ENCODE peak calls at places on chromosome 19, in six cellular contexts. One of them, this sample, is unnamed.

GRCh38 chr19:6945733-6946132 is 58.4 kb downstream of the ADGRE1 start:
- DNase-seq in IMR-90: no peak
- DNase-seq in A549: no peak
- DNase-seq in SK-N-SH: no peak
- DNase-seq in K562: no peak
- DNase-seq in HepG2: no peak
- DNase-seq in this sample: no peak

GRCh38 chr19:11152318-11153062 is 3.1 kb downstream of the SPC24 start:
- DNase-seq in IMR-90: peak; percentile 78
- DNase-seq in A549: peak; percentile 63
- DNase-seq in SK-N-SH: no peak
- DNase-seq in K562: no peak
- DNase-seq in HepG2: no peak
- DNase-seq in this sample: no peak

GRCh38 chr19:7500811-7501450 is 12.1 kb upstream of the PEX11G start:
- DNase-seq in IMR-90: peak; percentile 46
- DNase-seq in A549: peak; percentile 89
- DNase-seq in SK-N-SH: peak; percentile 93
- DNase-seq in K562: peak; percentile 75
- DNase-seq in HepG2: peak; percentile 35
- DNase-seq in this sample: no peak

GRCh38 chr19:41426116-41426841 is 895 bp downstream of the B3GNT8 start:
- DNase-seq in IMR-90: no peak
- DNase-seq in A549: no peak
- DNase-seq in SK-N-SH: no peak
- DNase-seq in K562: no peak
- DNase-seq in HepG2: no peak
- DNase-seq in this sample: no peak

GRCh38 chr19:1830568-1830967 is 17.7 kb downstream of the REXO1 start:
- DNase-seq in IMR-90: no peak
- DNase-seq in A549: no peak
- DNase-seq in SK-N-SH: no peak
- DNase-seq in K562: no peak
- DNase-seq in HepG2: no peak
- DNase-seq in this sample: no peak

GRCh38 chr19:10600149-10600548 is 13.0 kb upstream of the AP1M2 start:
- DNase-seq in IMR-90: no peak
- DNase-seq in A549: no peak
- DNase-seq in SK-N-SH: no peak
- DNase-seq in K562: no peak
- DNase-seq in HepG2: no peak
- DNase-seq in this sample: no peak

GRCh38 chr19:13859361-13859880 is 17.5 kb upstream of the NANOS3 start:
- DNase-seq in IMR-90: peak; percentile 58
- DNase-seq in A549: peak; percentile 76
- DNase-seq in SK-N-SH: peak; percentile 38
- DNase-seq in K562: peak; percentile 46
- DNase-seq in HepG2: no peak
- DNase-seq in this sample: no peak

GRCh38 chr19:41697198-41697855 is 9.3 kb upstream of the CEACAM7 start:
- DNase-seq in IMR-90: no peak
- DNase-seq in A549: no peak
- DNase-seq in SK-N-SH: no peak
- DNase-seq in K562: no peak
- DNase-seq in HepG2: no peak
- DNase-seq in this sample: no peak

GRCh38 chr19:56252699-56253422 is 19.7 kb upstream of the EDDM13 start:
- DNase-seq in IMR-90: peak; percentile 65
- DNase-seq in A549: peak; percentile 87
- DNase-seq in SK-N-SH: peak; percentile 74
- DNase-seq in K562: peak; percentile 81
- DNase-seq in HepG2: peak; percentile 35
- DNase-seq in this sample: no peak

GRCh38 chr19:33309826-33310225 is 7.5 kb upstream of the CEBPA start:
- DNase-seq in IMR-90: no peak
- DNase-seq in A549: no peak
- DNase-seq in SK-N-SH: no peak
- DNase-seq in K562: no peak
- DNase-seq in HepG2: no peak
- DNase-seq in this sample: no peak

GRCh38 chr19:14979136-14979497 is 547 bp downstream of the SLC1A6 start:
- DNase-seq in IMR-90: no peak
- DNase-seq in A549: no peak
- DNase-seq in SK-N-SH: no peak
- DNase-seq in K562: no peak
- DNase-seq in HepG2: no peak
- DNase-seq in this sample: no peak

GRCh38 chr19:10808937-10809655 is 26.9 kb downstream of the TMED1 start:
- DNase-seq in IMR-90: peak; percentile 21
- DNase-seq in A549: peak; percentile 39
- DNase-seq in SK-N-SH: no peak
- DNase-seq in K562: peak; percentile 43
- DNase-seq in HepG2: no peak
- DNase-seq in this sample: no peak

GRCh38 chr19:49442354-49442753 is 1.0 kb upstream of the SLC17A7 start:
- DNase-seq in IMR-90: no peak
- DNase-seq in A549: peak; percentile 56
- DNase-seq in SK-N-SH: no peak
- DNase-seq in K562: no peak
- DNase-seq in HepG2: no peak
- DNase-seq in this sample: no peak

GRCh38 chr19:40703029-40703755 is 12.7 kb upstream of the NUMBL start:
- DNase-seq in IMR-90: no peak
- DNase-seq in A549: no peak
- DNase-seq in SK-N-SH: no peak
- DNase-seq in K562: no peak
- DNase-seq in HepG2: no peak
- DNase-seq in this sample: no peak

GRCh38 chr19:2775556-2776430 is 7.3 kb downstream of the SGTA start:
- DNase-seq in IMR-90: peak; percentile 35
- DNase-seq in A549: no peak
- DNase-seq in SK-N-SH: no peak
- DNase-seq in K562: peak; percentile 57
- DNase-seq in HepG2: peak; percentile 88
- DNase-seq in this sample: no peak

GRCh38 chr19:40560092-40560507 is 16.6 kb upstream of the SHKBP1 start:
- DNase-seq in IMR-90: no peak
- DNase-seq in A549: no peak
- DNase-seq in SK-N-SH: no peak
- DNase-seq in K562: no peak
- DNase-seq in HepG2: no peak
- DNase-seq in this sample: no peak

DNA sequence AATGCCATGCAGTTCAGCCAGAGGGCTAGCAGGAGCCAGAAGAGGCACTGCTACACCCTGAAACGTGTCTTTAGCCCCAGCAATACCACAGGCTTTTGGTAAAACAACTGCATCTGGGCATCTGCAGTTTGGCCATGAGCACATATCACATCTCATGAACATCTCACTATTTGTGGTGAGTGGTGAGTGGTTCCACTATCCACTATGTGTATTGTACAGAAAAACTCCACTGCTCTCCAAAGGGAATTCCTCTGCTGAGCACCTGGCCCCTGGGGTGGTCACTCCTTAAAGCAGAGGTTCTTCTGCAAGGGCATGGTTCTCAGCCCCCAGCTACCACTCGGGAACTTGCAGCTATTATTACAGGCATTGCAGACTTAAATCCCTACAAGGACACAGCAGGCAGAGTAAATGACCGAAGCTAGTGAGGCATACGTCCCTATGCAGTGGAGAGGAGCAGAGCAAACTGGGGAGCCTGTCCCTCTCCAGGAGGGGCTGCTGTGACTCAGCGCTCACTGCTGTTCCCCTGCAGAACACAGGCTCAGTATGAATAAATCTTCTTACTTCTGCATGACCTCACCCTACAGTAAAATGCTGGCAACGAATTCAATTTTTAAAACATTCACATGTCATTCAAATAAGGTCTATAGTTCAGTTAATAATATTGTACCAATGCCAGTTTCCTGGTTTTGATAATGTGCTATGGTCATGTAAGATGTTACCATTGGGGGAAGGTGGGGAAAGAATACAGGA is 332.3 kb upstream of the ZNF507 start:
- DNase-seq in IMR-90: no peak
- DNase-seq in A549: no peak
- DNase-seq in SK-N-SH: no peak
- DNase-seq in K562: no peak
- DNase-seq in HepG2: no peak
- DNase-seq in this sample: no peak
- TF ChIP-seq SMC3 in IMR-90: no peak
- TF ChIP-seq SMC3 in A549: no peak
- TF ChIP-seq SMC3 in SK-N-SH: no peak
- TF ChIP-seq SMC3 in K562: no peak
- TF ChIP-seq SMC3 in HepG2: no peak
- TF ChIP-seq SMC3 in this sample: no peak

GRCh38 chr19:45526143-45526542 is 18.9 kb downstream of the VASP start:
- DNase-seq in IMR-90: peak; percentile 55
- DNase-seq in A549: peak; percentile 86
- DNase-seq in SK-N-SH: peak; percentile 91
- DNase-seq in K562: peak; percentile 89
- DNase-seq in HepG2: peak; percentile 78
- DNase-seq in this sample: no peak

GRCh38 chr19:45528149-45528743 is 21.0 kb downstream of the VASP start:
- DNase-seq in IMR-90: peak; percentile 56
- DNase-seq in A549: peak; percentile 66
- DNase-seq in SK-N-SH: no peak
- DNase-seq in K562: peak; percentile 44
- DNase-seq in HepG2: no peak
- DNase-seq in this sample: no peak

GRCh38 chr19:45528744-45529453 is 21.6 kb downstream of the VASP start:
- DNase-seq in IMR-90: no peak
- DNase-seq in A549: peak; percentile 63
- DNase-seq in SK-N-SH: no peak
- DNase-seq in K562: peak; percentile 81
- DNase-seq in HepG2: no peak
- DNase-seq in this sample: no peak

GRCh38 chr19:45526971-45527370 is 19.7 kb downstream of the VASP start:
- DNase-seq in IMR-90: no peak
- DNase-seq in A549: no peak
- DNase-seq in SK-N-SH: no peak
- DNase-seq in K562: no peak
- DNase-seq in HepG2: no peak
- DNase-seq in this sample: no peak

GRCh38 chr19:45527731-45528130 is 20.5 kb downstream of the VASP start:
- DNase-seq in IMR-90: no peak
- DNase-seq in A549: no peak
- DNase-seq in SK-N-SH: no peak
- DNase-seq in K562: peak; percentile 21
- DNase-seq in HepG2: no peak
- DNase-seq in this sample: no peak
- TF ChIP-seq SMC3 in IMR-90: no peak
- TF ChIP-seq SMC3 in A549: no peak
- TF ChIP-seq SMC3 in SK-N-SH: no peak
- TF ChIP-seq SMC3 in K562: no peak
- TF ChIP-seq SMC3 in HepG2: no peak
- TF ChIP-seq SMC3 in this sample: no peak

GRCh38 chr19:16340092-16340491 is 15.5 kb downstream of the KLF2 start:
- DNase-seq in IMR-90: peak; percentile 61
- DNase-seq in A549: peak; percentile 39
- DNase-seq in SK-N-SH: no peak
- DNase-seq in K562: no peak
- DNase-seq in HepG2: peak; percentile 20
- DNase-seq in this sample: no peak

GRCh38 chr19:16336571-16336970 is 11.9 kb downstream of the KLF2 start:
- DNase-seq in IMR-90: peak; percentile 65
- DNase-seq in A549: no peak
- DNase-seq in SK-N-SH: no peak
- DNase-seq in K562: no peak
- DNase-seq in HepG2: no peak
- DNase-seq in this sample: no peak

GRCh38 chr19:16339361-16339725 is 14.7 kb downstream of the KLF2 start:
- DNase-seq in IMR-90: no peak
- DNase-seq in A549: no peak
- DNase-seq in SK-N-SH: no peak
- DNase-seq in K562: no peak
- DNase-seq in HepG2: no peak
- DNase-seq in this sample: no peak

GRCh38 chr19:16338470-16339360 is 14.1 kb downstream of the KLF2 start:
- DNase-seq in IMR-90: peak; percentile 96
- DNase-seq in A549: peak; percentile 72
- DNase-seq in SK-N-SH: no peak
- DNase-seq in K562: no peak
- DNase-seq in HepG2: peak; percentile 28
- DNase-seq in this sample: peak; percentile 59

GRCh38 chr19:16337809-16338469 is 13.3 kb downstream of the KLF2 start:
- DNase-seq in IMR-90: no peak
- DNase-seq in A549: no peak
- DNase-seq in SK-N-SH: no peak
- DNase-seq in K562: no peak
- DNase-seq in HepG2: no peak
- DNase-seq in this sample: no peak
- TF ChIP-seq SMC3 in IMR-90: no peak
- TF ChIP-seq SMC3 in A549: no peak
- TF ChIP-seq SMC3 in SK-N-SH: no peak
- TF ChIP-seq SMC3 in K562: no peak
- TF ChIP-seq SMC3 in HepG2: no peak
- TF ChIP-seq SMC3 in this sample: no peak

DNA sequence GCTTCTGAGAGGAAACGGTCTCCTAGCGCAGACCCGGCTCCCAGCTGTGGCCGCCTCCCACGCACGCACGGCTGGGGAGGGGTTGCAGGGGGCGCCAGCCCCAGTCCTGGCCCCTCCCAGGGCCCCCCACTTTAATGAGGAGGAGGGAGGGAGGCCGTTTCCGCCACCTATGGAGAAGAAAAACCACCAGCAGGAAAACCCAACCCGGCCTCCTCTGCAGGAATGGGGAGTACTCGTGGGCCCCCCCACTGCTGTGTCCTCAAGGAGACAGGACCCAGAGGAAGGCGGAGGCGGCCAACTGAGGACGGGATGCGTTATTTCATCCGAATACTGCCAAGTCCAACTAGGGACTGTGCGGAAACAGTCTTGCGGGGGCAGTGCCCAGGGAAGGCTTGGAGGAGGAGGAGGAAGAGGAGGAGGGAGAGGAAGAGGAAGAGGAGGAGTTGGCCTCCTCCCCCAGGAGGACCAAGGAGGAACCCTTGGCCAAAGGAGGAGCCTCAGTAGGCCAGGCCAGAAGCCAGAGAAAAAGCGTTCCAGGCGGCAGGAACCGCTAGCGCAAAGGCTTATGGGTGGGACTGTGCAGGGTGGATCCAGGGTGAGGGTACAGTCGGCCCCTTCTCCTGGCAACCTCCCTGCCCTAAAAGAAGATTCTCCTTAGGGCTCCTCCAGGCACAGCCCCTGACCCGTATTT is 3.9 kb upstream of the SSBP4 start:
- DNase-seq in IMR-90: peak; percentile 66
- DNase-seq in A549: no peak
- DNase-seq in SK-N-SH: no peak
- DNase-seq in K562: peak; percentile 70
- DNase-seq in HepG2: no peak
- DNase-seq in this sample: no peak
- TF ChIP-seq SMC3 in IMR-90: no peak
- TF ChIP-seq SMC3 in A549: no peak
- TF ChIP-seq SMC3 in SK-N-SH: no peak
- TF ChIP-seq SMC3 in K562: no peak
- TF ChIP-seq SMC3 in HepG2: no peak
- TF ChIP-seq SMC3 in this sample: no peak

This sample was measured in GM12878.